ENCODE peak calls at places on chromosomes 7 and 10, in four cellular contexts. I, E, F and O are unnamed samples.

GRCh38 chr10:60286436-60287023 is 103.1 kb downstream of the ANK3 start:
- DNase-seq in F (no peak), I (no peak), E (no peak), O (no peak)

GRCh38 chr7:16695621-16696237 is 49.7 kb downstream of the BZW2 start:
- DNase-seq in F (peak; percentile 46), I (no peak), E (peak; percentile 39), O (peak; percentile 49)

GRCh38 chr7:127751062-127751722 is 99.2 kb downstream of the SND1 start:
- DNase-seq in I (no peak), E (no peak), F (no peak), O (no peak)

GRCh38 chr7:2633538-2634264 is 1.9 kb downstream of the TTYH3 start:
- DNase-seq in F (peak; percentile 88), E (peak; percentile 65), I (no peak), O (peak; percentile 54)

GRCh38 chr7:130932088-130932487 is 198.1 kb upstream of the KLF14 start:
- DNase-seq in F (no peak), E (no peak), I (no peak), O (no peak)

GRCh38 chr7:88169717-88170320 is 50.0 kb downstream of the SRI start:
- DNase-seq in F (no peak), E (peak; percentile 15), I (no peak), O (no peak)

GRCh38 chr7:158112571-158113320 is 474.9 kb downstream of the PTPRN2 start:
- DNase-seq in F (no peak), I (peak; percentile 37), E (no peak), O (no peak)

GRCh38 chr7:90973146-90973545 is 291.1 kb upstream of the FZD1 start:
- DNase-seq in E (no peak), I (no peak), F (no peak), O (no peak)

GRCh38 chr10:71599518-71599917 is 120.1 kb downstream of the C10orf105 start:
- DNase-seq in I (no peak), F (no peak), E (no peak), O (no peak)

GRCh38 chr7:3065724-3066143 is 22.1 kb upstream of the CARD11 start:
- DNase-seq in F (no peak), E (peak; percentile 46), I (peak; percentile 89), O (peak; percentile 58)

GRCh38 chr7:24052572-24053223 is 231.3 kb upstream of the NPY start:
- DNase-seq in I (no peak), F (no peak), E (no peak), O (no peak)

GRCh38 chr10:126458453-126458852 is 70.2 kb upstream of the ADAM12 start:
- DNase-seq in E (no peak), I (peak; percentile 17), F (no peak), O (no peak)

GRCh38 chr10:87844837-87845623 is 18.3 kb downstream of the KLLN start:
- DNase-seq in E (no peak), F (no peak), I (no peak), O (no peak)

GRCh38 chr10:33263453-33263852 is 71.0 kb downstream of the NRP1 start:
- DNase-seq in I (no peak), E (no peak), F (no peak), O (no peak)

GRCh38 chr10:130459851-130460490 is 323.8 kb downstream of the GLRX3 start:
- DNase-seq in F (no peak), E (no peak), I (peak; percentile 10), O (no peak)
- H3K9me3 ChIP-seq in F (no peaks in the 10 kb centered on the region), E (no peaks in the 10 kb centered on the region), I (no peaks in the 10 kb centered on the region), O (no peaks in the 10 kb centered on the region)

GRCh38 chr7:152970481-152970880 is 210.9 kb downstream of the ACTR3B start:
- DNase-seq in F (no peak), I (no peak), E (no peak), O (no peak)
- H3K9me3 ChIP-seq in F (no peaks in the 10 kb centered on the region), I (peaks cover 22% of the 10 kb centered on the region), E (no peaks in the 10 kb centered on the region), O (no peaks in the 10 kb centered on the region)

DNA sequence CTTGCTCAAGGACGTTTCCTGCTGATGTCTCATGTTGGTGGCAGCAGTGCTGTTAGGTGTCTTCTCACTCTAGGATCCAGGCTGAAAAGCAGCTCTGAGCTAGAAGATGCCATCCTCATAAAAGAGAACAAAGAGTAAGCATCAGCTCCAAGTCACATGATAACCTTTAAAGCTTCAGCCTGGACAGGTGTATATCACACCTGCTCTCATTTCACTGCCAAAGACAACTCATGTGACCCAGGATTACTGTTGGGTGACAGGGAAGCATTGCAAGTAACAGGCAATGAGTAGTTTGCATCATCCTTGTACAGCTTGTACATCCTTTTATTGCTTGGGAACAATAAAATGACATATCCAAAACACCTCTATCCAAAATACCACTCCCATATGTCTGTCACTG is 423.4 kb upstream of the DPP6 start:
- DNase-seq in E (no peak), I (no peak), F (no peak), O (no peak)
- H3K9me3 ChIP-seq in E (peaks cover 7% of the 10 kb centered on the region), I (peaks cover 42% of the 10 kb centered on the region), F (no peaks in the 10 kb centered on the region), O (no peaks in the 10 kb centered on the region)

DNA sequence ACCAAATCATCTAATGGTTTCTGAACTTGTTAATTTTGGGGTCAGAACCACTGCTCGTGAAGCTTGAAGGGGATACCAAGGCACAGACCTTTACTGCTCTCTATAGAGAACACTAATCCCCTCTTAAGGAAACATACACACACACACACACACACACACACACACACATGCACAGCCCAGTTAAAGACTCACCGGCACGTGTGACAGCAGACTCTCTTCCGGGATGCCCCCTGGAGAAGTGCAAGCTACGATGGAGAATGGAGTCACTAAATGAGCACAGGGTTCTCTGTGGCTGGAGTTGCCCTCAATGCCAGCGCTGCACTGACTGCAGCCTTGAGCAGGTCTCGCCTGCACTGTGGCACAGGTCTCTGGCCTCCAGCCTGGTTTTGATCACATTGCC is 300.7 kb downstream of the POM121L12 start:
- DNase-seq in F (no peak), E (no peak), I (no peak), O (no peak)
- H3K9me3 ChIP-seq in F (no peaks in the 10 kb centered on the region), E (peaks cover 26% of the 10 kb centered on the region), I (peaks cover 26% of the 10 kb centered on the region), O (no peaks in the 10 kb centered on the region)